ENCODE peak calls at places on chromosomes 16 and 17, in seven cellular contexts. One of them, this sample, is unnamed.

GRCh38 chr16:77450790-77451487 is 16.1 kb upstream of the ADAMTS18 start:
- DNase-seq in HCT116: no peak
- DNase-seq in K562: no peak
- DNase-seq in prostate gland: no peak
- DNase-seq in endothelial cell of umbilical vein: no peak
- DNase-seq in breast epithelium: no peak
- DNase-seq in stomach: no peak
- DNase-seq in this sample: no peak

GRCh38 chr16:75494696-75495601 is at the start of gene CHST6:
- DNase-seq in HCT116: no peak
- DNase-seq in K562: peak; percentile 78
- DNase-seq in prostate gland: no peak
- DNase-seq in endothelial cell of umbilical vein: peak; percentile 27
- DNase-seq in breast epithelium: no peak
- DNase-seq in stomach: no peak
- DNase-seq in this sample: peak; percentile 78

GRCh38 chr17:37791434-37791833 is 46.6 kb upstream of the HNF1B start:
- DNase-seq in HCT116: no peak
- DNase-seq in K562: peak; percentile 67
- DNase-seq in prostate gland: no peak
- DNase-seq in endothelial cell of umbilical vein: peak; percentile 7
- DNase-seq in breast epithelium: no peak
- DNase-seq in stomach: peak; percentile 30
- DNase-seq in this sample: no peak

GRCh38 chr17:82871056-82871775 is 31.4 kb upstream of the ZNF750 start:
- DNase-seq in HCT116: no peak
- DNase-seq in K562: no peak
- DNase-seq in prostate gland: no peak
- DNase-seq in endothelial cell of umbilical vein: peak; percentile 71
- DNase-seq in breast epithelium: no peak
- DNase-seq in stomach: no peak
- DNase-seq in this sample: peak; percentile 89

GRCh38 chr16:49452108-49452507 is 78.5 kb downstream of the C16orf78 start:
- DNase-seq in HCT116: no peak
- DNase-seq in K562: no peak
- DNase-seq in prostate gland: no peak
- DNase-seq in endothelial cell of umbilical vein: no peak
- DNase-seq in breast epithelium: no peak
- DNase-seq in stomach: no peak
- DNase-seq in this sample: peak; percentile 38

GRCh38 chr17:45451131-45451530 is 18.5 kb upstream of the ARHGAP27 start:
- DNase-seq in HCT116: no peak
- DNase-seq in K562: no peak
- DNase-seq in prostate gland: no peak
- DNase-seq in endothelial cell of umbilical vein: no peak
- DNase-seq in breast epithelium: no peak
- DNase-seq in stomach: no peak
- DNase-seq in this sample: peak; percentile 74

GRCh38 chr17:31559647-31560501 is 168.4 kb downstream of the RAB11FIP4 start:
- DNase-seq in HCT116: no peak
- DNase-seq in K562: no peak
- DNase-seq in prostate gland: no peak
- DNase-seq in endothelial cell of umbilical vein: peak; percentile 56
- DNase-seq in breast epithelium: peak; percentile 56
- DNase-seq in stomach: no peak
- DNase-seq in this sample: no peak

GRCh38 chr17:55314061-55314783 is 49.5 kb downstream of the HLF start:
- DNase-seq in HCT116: no peak
- DNase-seq in K562: no peak
- DNase-seq in prostate gland: no peak
- DNase-seq in endothelial cell of umbilical vein: no peak
- DNase-seq in breast epithelium: no peak
- DNase-seq in stomach: no peak
- DNase-seq in this sample: no peak

GRCh38 chr16:71255721-71256120 is 25.2 kb upstream of the HYDIN start:
- DNase-seq in HCT116: no peak
- DNase-seq in K562: no peak
- DNase-seq in prostate gland: no peak
- DNase-seq in endothelial cell of umbilical vein: no peak
- DNase-seq in breast epithelium: no peak
- DNase-seq in stomach: no peak
- DNase-seq in this sample: no peak

GRCh38 chr17:62631936-62632924 is 4.8 kb downstream of the MRC2 start:
- DNase-seq in HCT116: no peak
- DNase-seq in K562: no peak
- DNase-seq in prostate gland: no peak
- DNase-seq in endothelial cell of umbilical vein: no peak
- DNase-seq in breast epithelium: no peak
- DNase-seq in stomach: no peak
- DNase-seq in this sample: no peak

GRCh38 chr16:6512512-6512911 is 820.1 kb upstream of the RBFOX1 start:
- DNase-seq in HCT116: no peak
- DNase-seq in K562: no peak
- DNase-seq in prostate gland: no peak
- DNase-seq in endothelial cell of umbilical vein: no peak
- DNase-seq in breast epithelium: no peak
- DNase-seq in stomach: no peak
- DNase-seq in this sample: no peak

GRCh38 chr17:58333396-58334207 is 5.0 kb upstream of the TSPOAP1 start:
- DNase-seq in HCT116: no peak
- DNase-seq in K562: no peak
- DNase-seq in prostate gland: no peak
- DNase-seq in endothelial cell of umbilical vein: no peak
- DNase-seq in breast epithelium: no peak
- DNase-seq in stomach: no peak
- DNase-seq in this sample: peak; percentile 77
- TF ChIP-seq POLR2A in HCT116: no peak
- TF ChIP-seq POLR2A in K562: no peak
- TF ChIP-seq POLR2A in prostate gland: no peak
- TF ChIP-seq POLR2A in endothelial cell of umbilical vein: no peak
- TF ChIP-seq POLR2A in breast epithelium: no peak
- TF ChIP-seq POLR2A in stomach: no peak
- TF ChIP-seq POLR2A in this sample: no peak

GRCh38 chr17:1492249-1493206 is at the start of gene MYO1C:
- DNase-seq in HCT116: no peak
- DNase-seq in K562: no peak
- DNase-seq in prostate gland: no peak
- DNase-seq in endothelial cell of umbilical vein: no peak
- DNase-seq in breast epithelium: no peak
- DNase-seq in stomach: no peak
- DNase-seq in this sample: peak; percentile 84
- TF ChIP-seq POLR2AphosphoS5 in HCT116: no peak
- TF ChIP-seq POLR2AphosphoS5 in K562: no peak
- TF ChIP-seq POLR2AphosphoS5 in prostate gland: no peak
- TF ChIP-seq POLR2AphosphoS5 in endothelial cell of umbilical vein: peak; percentile 51
- TF ChIP-seq POLR2AphosphoS5 in breast epithelium: no peak
- TF ChIP-seq POLR2AphosphoS5 in stomach: no peak
- TF ChIP-seq POLR2AphosphoS5 in this sample: no peak

GRCh38 chr17:49817993-49818392 is 29.5 kb downstream of the KAT7 start:
- DNase-seq in HCT116: no peak
- DNase-seq in K562: no peak
- DNase-seq in prostate gland: no peak
- DNase-seq in endothelial cell of umbilical vein: no peak
- DNase-seq in breast epithelium: no peak
- DNase-seq in stomach: no peak
- DNase-seq in this sample: no peak
- H3K4me3 ChIP-seq in HCT116: no peak overlapping the region
- H3K4me3 ChIP-seq in K562: no peak overlapping the region
- H3K4me3 ChIP-seq in prostate gland: no peak overlapping the region
- H3K4me3 ChIP-seq in endothelial cell of umbilical vein: no peak overlapping the region
- H3K4me3 ChIP-seq in breast epithelium: no peak overlapping the region
- H3K4me3 ChIP-seq in stomach: no peak overlapping the region
- H3K4me3 ChIP-seq in this sample: no peak overlapping the region

DNA sequence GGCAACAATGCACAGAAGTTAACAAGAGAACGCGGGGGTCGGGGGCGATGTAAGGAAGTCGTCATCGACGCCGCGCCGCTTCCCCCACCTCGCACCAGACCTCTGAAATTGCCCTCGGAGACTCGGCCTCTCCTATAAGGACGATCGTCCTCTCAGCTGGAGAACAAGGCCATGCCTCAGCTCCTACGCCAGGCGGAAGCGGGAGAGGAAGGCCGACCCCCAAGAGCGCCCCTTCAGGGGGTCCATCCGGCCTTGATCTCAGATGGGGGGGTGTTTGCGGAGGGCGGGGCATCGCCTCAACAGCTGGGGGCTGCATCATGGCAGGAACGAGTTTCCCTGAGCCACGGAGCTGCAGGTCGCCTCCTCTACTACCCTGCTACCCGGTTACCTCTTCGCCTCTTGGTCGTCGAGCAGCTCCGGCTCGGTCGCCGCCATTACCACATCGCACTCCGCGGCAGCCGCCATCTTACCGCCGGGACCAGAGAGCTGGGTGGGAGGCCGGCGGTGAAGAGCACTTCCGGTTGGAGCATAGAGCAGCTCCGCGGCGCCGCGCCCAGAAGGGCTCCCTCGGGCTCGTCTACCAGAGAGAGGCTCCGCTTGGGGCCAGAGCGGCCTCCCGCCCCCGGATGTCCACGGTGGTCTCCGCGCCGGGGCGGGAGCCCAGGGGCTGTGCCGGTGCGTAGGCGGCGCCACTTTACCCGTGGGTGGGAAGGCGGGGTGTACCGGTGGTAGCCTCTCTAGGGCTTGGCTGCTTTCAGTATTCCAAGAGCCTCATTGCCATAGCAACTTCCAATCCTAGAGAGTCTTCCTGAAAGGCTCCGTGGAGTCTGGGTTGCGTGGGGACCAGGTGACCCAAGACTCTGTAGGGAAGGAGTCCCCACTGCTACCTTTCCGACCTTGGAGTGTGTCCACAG is at the start of gene DNAJC7:
- DNase-seq in HCT116: peak; percentile 81
- DNase-seq in K562: peak; percentile 92
- DNase-seq in prostate gland: peak; percentile 89
- DNase-seq in endothelial cell of umbilical vein: peak; percentile 89
- DNase-seq in breast epithelium: peak; percentile 89
- DNase-seq in stomach: peak; percentile 93
- DNase-seq in this sample: peak; percentile 99
- TF ChIP-seq POLR2A in HCT116: peak; percentile 39
- TF ChIP-seq POLR2A in K562: peak; percentile 95
- TF ChIP-seq POLR2A in prostate gland: peak; percentile 67
- TF ChIP-seq POLR2A in endothelial cell of umbilical vein: peak; percentile 91
- TF ChIP-seq POLR2A in breast epithelium: peak; percentile 49
- TF ChIP-seq POLR2A in stomach: no peak
- TF ChIP-seq POLR2A in this sample: no peak

GRCh38 chr17:80068301-80069160 is 32.1 kb downstream of the CCDC40 start:
- DNase-seq in HCT116: no peak
- DNase-seq in K562: peak; percentile 53
- DNase-seq in prostate gland: peak; percentile 83
- DNase-seq in endothelial cell of umbilical vein: peak; percentile 64
- DNase-seq in breast epithelium: no peak
- DNase-seq in stomach: peak; percentile 54
- DNase-seq in this sample: no peak
- TF ChIP-seq POLR2AphosphoS5 in HCT116: no peak
- TF ChIP-seq POLR2AphosphoS5 in K562: no peak
- TF ChIP-seq POLR2AphosphoS5 in prostate gland: peak; percentile 93
- TF ChIP-seq POLR2AphosphoS5 in endothelial cell of umbilical vein: no peak
- TF ChIP-seq POLR2AphosphoS5 in breast epithelium: no peak
- TF ChIP-seq POLR2AphosphoS5 in stomach: peak; percentile 70
- TF ChIP-seq POLR2AphosphoS5 in this sample: peak; percentile 41

GRCh38 chr16:578870-579405 is 9.2 kb downstream of the PIGQ start:
- DNase-seq in HCT116: no peak
- DNase-seq in K562: peak; percentile 67
- DNase-seq in prostate gland: peak; percentile 74
- DNase-seq in endothelial cell of umbilical vein: peak; percentile 76
- DNase-seq in breast epithelium: no peak
- DNase-seq in stomach: peak; percentile 85
- DNase-seq in this sample: peak; percentile 93
- H3K4me3 ChIP-seq in HCT116: no peak overlapping the region
- H3K4me3 ChIP-seq in K562: no peak overlapping the region
- H3K4me3 ChIP-seq in prostate gland: no peak overlapping the region
- H3K4me3 ChIP-seq in endothelial cell of umbilical vein: no peak overlapping the region
- H3K4me3 ChIP-seq in breast epithelium: no peak overlapping the region
- H3K4me3 ChIP-seq in stomach: no peak overlapping the region
- H3K4me3 ChIP-seq in this sample: peak overlapping the region; percentile 9

DNA sequence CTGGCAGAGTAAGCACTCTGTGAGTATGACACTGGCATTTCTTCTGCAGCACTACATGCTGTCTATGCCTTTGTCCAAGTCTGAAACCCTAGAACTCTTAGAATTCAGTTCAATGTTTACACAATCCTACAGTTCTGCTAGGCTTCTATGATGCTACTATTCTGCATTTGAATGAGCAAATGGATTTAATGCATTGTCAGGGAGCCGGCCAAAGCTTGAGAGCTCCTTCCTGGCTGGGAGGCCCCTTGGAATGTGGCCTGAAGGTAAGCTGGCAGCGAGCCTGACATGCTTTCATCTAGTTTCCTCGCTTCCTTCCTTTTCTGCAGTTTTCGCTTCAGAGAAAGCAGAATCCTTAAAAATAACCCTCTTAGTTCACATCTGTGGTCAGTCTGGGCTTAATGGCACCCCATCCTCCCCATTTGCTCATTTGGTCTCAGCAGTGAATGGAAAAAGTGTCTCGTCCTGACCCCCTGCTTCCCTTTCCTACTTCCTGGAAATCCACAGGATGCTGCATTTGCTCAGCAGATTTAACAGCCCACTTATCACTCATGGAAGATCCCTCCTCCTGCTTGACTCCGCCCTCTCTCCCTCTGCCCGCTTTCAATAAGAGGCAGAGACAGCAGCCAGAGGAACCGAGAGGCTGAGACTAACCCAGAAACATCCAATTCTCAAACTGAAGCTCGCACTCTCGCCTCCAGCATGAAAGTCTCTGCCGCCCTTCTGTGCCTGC is at the start of gene CCL2:
- DNase-seq in HCT116: no peak
- DNase-seq in K562: no peak
- DNase-seq in prostate gland: peak; percentile 73
- DNase-seq in endothelial cell of umbilical vein: peak; percentile 92
- DNase-seq in breast epithelium: no peak
- DNase-seq in stomach: peak; percentile 33
- DNase-seq in this sample: no peak
- TF ChIP-seq POLR2A in HCT116: no peak
- TF ChIP-seq POLR2A in K562: no peak
- TF ChIP-seq POLR2A in prostate gland: peak; percentile 44
- TF ChIP-seq POLR2A in endothelial cell of umbilical vein: no peak
- TF ChIP-seq POLR2A in breast epithelium: no peak
- TF ChIP-seq POLR2A in stomach: no peak
- TF ChIP-seq POLR2A in this sample: no peak

GRCh38 chr16:84514295-84514873 is 9.9 kb upstream of the MEAK7 start:
- DNase-seq in HCT116: no peak
- DNase-seq in K562: no peak
- DNase-seq in prostate gland: no peak
- DNase-seq in endothelial cell of umbilical vein: no peak
- DNase-seq in breast epithelium: no peak
- DNase-seq in stomach: no peak
- DNase-seq in this sample: no peak
- TF ChIP-seq POLR2AphosphoS5 in HCT116: no peak
- TF ChIP-seq POLR2AphosphoS5 in K562: no peak
- TF ChIP-seq POLR2AphosphoS5 in prostate gland: no peak
- TF ChIP-seq POLR2AphosphoS5 in endothelial cell of umbilical vein: no peak
- TF ChIP-seq POLR2AphosphoS5 in breast epithelium: no peak
- TF ChIP-seq POLR2AphosphoS5 in stomach: no peak
- TF ChIP-seq POLR2AphosphoS5 in this sample: no peak

GRCh38 chr16:20675488-20676267 is 21.8 kb downstream of the ACSM1 start:
- DNase-seq in HCT116: peak; percentile 19
- DNase-seq in K562: no peak
- DNase-seq in prostate gland: peak; percentile 76
- DNase-seq in endothelial cell of umbilical vein: peak; percentile 26
- DNase-seq in breast epithelium: no peak
- DNase-seq in stomach: peak; percentile 72
- DNase-seq in this sample: peak; percentile 79
- H3K4me3 ChIP-seq in HCT116: no peak overlapping the region
- H3K4me3 ChIP-seq in K562: peak overlapping the region; percentile 51
- H3K4me3 ChIP-seq in prostate gland: peak overlapping the region; percentile 35
- H3K4me3 ChIP-seq in endothelial cell of umbilical vein: peak overlapping the region; percentile 49
- H3K4me3 ChIP-seq in breast epithelium: peak overlapping the region; percentile 54
- H3K4me3 ChIP-seq in stomach: peak overlapping the region; percentile 44
- H3K4me3 ChIP-seq in this sample: peak overlapping the region; percentile 33

GRCh38 chr17:58352018-58352842 is at the start of gene SUPT4H1:
- DNase-seq in HCT116: peak; percentile 94
- DNase-seq in K562: peak; percentile 96
- DNase-seq in prostate gland: peak; percentile 91
- DNase-seq in endothelial cell of umbilical vein: peak; percentile 89
- DNase-seq in breast epithelium: peak; percentile 88
- DNase-seq in stomach: peak; percentile 91
- DNase-seq in this sample: peak; percentile 97
- TF ChIP-seq POLR2A in HCT116: peak; percentile 90
- TF ChIP-seq POLR2A in K562: peak; percentile 89
- TF ChIP-seq POLR2A in prostate gland: peak; percentile 81
- TF ChIP-seq POLR2A in endothelial cell of umbilical vein: peak; percentile 97
- TF ChIP-seq POLR2A in breast epithelium: peak; percentile 60
- TF ChIP-seq POLR2A in stomach: no peak
- TF ChIP-seq POLR2A in this sample: peak; percentile 90

This sample was measured in spleen.